ENCODE peak calls at places on chromosomes 4 and X, in five cellular contexts. J, L, B, N and U are unnamed samples.

GRCh38 chr4:88196523-88197185 is 38.2 kb upstream of the ABCG2 start:
- DNase-seq in B (no peak), L (no peak), N (no peak), J (no peak), U (no peak)

GRCh38 chr4:155734065-155734464 is 24.8 kb upstream of the GUCY1B1 start:
- DNase-seq in N (no peak), B (no peak), J (no peak), L (no peak), U (no peak)

GRCh38 chrX:105821471-105822081 is 763 bp upstream of the NRK start:
- DNase-seq in L (no peak), J (no peak), B (no peak), N (peak), U (no peak)

GRCh38 chr4:106690487-106690886 is 321.9 kb upstream of the GIMD1 start:
- DNase-seq in N (no peak), B (no peak), L (no peak), J (no peak), U (no peak)

GRCh38 chrX:22296871-22297270 is 24.2 kb downstream of the CBLL2 start:
- DNase-seq in N (no peak), B (no peak), J (no peak), L (no peak), U (no peak)

GRCh38 chr4:24174622-24175021 is 284.8 kb upstream of the PPARGC1A start:
- DNase-seq in L (no peak), J (no peak), B (no peak), N (no peak), U (no peak)

GRCh38 chr4:54199919-54200318 is 29.2 kb upstream of the PDGFRA start:
- DNase-seq in N (no peak), L (no peak), B (no peak), J (no peak), U (no peak)

GRCh38 chrX:70454441-70455365 is 10.1 kb downstream of the DLG3 start:
- DNase-seq in B (peak), J (peak), N (peak), L (no peak), U (peak)

GRCh38 chrX:11341274-11342256 is 48.4 kb downstream of the AMELX start:
- DNase-seq in N (no peak), J (no peak), B (peak), L (peak), U (no peak)

GRCh38 chrX:150569155-150569477 is 695 bp downstream of the MTM1 start:
- DNase-seq in N (no peak), L (no peak), J (no peak), B (no peak), U (no peak)

DNA sequence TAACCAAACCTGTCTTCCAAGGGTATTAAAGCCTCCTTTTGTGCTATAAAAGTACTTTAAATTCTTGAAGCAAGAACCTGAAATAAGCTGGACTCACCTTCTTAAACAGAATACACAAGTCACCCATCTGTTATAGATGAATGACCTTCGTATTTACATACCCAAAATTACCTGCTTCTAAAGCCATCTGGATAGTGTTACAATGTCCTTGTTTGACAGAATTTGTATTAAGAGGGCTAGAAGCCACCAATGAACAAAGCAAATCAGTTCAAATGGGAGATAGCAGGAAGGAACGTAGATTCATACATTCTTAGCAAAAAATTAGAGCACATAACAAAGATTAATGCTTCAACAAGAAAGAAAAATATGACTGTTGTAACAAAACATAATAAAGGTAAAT is 33.7 kb upstream of the CCSER1 start:
- DNase-seq in B (no peak), J (no peak), N (no peak), L (no peak), U (no peak)
- TF ChIP-seq USF2 in B (no peak), J (no peak), N (no peak), L (no peak), U (no peak)

DNA sequence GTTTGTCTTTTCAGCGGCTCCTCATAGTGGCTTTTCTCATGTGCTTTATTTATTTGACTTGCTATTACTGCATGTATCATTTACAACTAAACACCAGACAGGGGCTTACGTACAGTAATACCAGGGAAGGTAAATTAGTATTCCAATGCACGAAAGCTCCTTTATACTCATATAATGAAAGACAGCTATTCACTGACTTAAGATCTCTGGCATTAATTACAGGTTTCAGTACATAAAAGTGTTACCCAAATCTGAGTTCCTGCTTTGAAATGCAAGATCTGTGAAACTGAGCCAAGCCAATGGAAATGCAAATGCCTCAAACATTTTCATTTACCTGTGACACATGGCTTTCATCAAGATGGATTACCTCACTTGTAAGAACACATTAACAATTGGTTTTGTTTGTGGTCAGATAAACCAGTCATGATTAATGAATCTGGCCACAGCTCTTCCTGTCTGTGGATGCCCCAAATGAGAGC is 107.2 kb downstream of the ANAPC4 start:
- DNase-seq in L (peak), B (no peak), J (no peak), N (no peak), U (no peak)
- TF ChIP-seq REST in L (no peak), B (no peak), J (no peak), N (no peak), U (no peak)

DNA sequence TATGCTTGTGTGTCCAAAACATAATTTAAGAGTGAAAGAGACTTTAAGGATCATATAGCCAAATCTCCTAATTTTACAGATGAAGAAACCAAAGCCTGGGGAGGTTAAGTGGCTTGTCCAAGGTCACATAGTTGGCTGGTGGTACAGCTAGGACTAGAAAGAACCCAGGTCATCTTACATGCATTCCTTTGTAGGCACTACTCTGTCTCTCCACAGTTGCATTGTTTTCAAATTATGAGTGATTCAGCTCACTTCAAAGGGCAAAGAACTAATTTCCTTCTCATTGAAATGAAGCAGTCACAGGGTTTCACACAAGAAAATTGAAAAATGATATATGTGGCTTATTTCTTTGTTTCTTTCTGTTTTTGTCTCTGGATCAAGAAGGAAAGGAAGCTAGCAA is 107.3 kb upstream of the AMOT start:
- DNase-seq in B (no peak), J (no peak), L (no peak), N (no peak), U (no peak)
- TF ChIP-seq USF2 in B (no peak), J (no peak), L (no peak), N (no peak), U (no peak)

GRCh38 chr4:144709793-144710525 is 64.0 kb downstream of the HHIP start:
- DNase-seq in J (no peak), B (no peak), L (no peak), N (no peak), U (peak)
- TF ChIP-seq REST in J (no peak), B (no peak), L (no peak), N (no peak), U (no peak)

GRCh38 chr4:143207555-143207954 is 22.8 kb downstream of the USP38 start:
- DNase-seq in N (peak), J (peak), L (no peak), B (no peak), U (peak)
- TF ChIP-seq USF2 in N (no peak), J (no peak), L (no peak), B (no peak), U (no peak)

DNA sequence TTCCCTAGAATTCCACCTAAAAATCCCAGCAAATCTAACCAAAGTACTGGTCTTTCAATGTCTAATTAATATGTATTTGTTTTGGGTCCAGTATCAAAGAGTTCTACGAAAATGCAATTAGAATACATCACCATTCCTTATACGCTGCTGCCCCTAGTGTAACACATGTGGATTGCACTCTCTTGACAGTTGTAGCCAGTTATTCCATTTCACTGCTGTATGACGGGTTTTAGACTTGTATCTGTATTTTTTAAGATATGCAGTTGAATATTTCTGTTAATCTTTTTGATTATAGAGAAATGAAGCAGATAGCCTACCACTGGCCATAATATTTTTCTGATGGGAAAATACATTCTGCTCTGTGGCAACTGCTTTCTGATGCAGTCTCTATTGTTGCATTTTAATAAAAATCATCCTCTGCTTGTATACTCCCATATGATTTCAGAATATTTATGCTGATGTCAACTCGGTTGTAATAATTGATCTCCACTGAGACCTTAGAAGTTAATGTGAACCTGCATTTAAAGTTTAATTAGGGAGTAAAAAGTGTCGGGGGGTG is 17.1 kb upstream of the PAGE2B start:
- DNase-seq in J (peak), B (peak), N (peak), L (no peak), U (peak)
- TF ChIP-seq REST in J (no peak), B (no peak), N (no peak), L (no peak), U (no peak)

DNA sequence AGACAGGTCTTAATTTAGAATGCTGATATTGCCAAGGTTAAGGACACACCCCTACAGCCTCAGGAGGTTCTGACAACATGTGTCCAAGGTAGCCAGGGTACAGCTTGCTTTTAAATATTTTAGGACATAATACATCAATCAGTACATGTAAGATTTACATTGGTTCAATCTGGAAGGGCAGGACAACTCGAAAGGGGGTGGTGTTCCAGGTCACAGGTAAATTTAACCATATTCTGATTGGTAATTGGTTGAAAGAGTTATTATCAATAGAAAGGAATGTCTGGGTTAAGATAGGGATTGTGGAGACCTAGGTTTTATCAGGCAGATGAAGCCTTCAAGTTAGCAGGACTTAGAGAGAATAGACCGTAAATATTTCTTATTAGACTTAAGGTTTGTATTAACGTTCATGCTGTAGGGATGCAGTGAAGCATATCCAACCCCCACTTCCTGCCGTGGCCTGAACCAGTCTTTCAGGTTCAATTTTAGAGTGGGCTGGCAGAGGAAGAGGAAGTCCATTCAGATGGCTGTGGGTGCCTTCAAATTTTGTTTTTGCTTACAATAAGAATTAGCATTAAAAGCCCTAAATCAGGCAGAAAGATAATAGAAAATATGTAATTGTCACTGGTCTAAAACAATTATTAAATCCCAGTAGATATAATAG is 136.5 kb upstream of the GALNTL6 start:
- DNase-seq in J (no peak), B (no peak), L (peak), N (no peak), U (no peak)
- TF ChIP-seq USF2 in J (no peak), B (no peak), L (no peak), N (no peak), U (no peak)

DNA sequence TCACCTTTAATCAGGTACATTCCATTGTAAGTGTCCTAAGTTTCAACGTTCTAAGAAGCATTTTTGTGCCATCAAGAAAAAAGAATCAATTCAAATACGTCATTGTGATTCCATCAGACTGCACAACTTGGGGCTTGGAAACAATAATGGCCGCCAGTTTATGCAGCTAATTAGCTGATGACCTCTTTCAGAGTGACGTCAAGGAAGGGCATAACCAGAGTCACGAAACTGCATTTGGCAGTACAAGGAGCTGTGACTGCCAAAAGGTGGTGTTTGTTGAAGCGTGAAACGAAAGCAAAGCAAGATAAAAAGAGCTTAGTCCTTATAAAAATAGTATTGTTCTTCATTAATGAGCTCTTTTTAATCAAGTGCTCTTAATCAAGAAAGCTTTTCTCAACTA is 81.1 kb upstream of the SH3RF1 start:
- DNase-seq in L (no peak), J (no peak), B (no peak), N (no peak), U (no peak)
- TF ChIP-seq REST in L (no peak), J (no peak), B (no peak), N (no peak), U (no peak)

DNA sequence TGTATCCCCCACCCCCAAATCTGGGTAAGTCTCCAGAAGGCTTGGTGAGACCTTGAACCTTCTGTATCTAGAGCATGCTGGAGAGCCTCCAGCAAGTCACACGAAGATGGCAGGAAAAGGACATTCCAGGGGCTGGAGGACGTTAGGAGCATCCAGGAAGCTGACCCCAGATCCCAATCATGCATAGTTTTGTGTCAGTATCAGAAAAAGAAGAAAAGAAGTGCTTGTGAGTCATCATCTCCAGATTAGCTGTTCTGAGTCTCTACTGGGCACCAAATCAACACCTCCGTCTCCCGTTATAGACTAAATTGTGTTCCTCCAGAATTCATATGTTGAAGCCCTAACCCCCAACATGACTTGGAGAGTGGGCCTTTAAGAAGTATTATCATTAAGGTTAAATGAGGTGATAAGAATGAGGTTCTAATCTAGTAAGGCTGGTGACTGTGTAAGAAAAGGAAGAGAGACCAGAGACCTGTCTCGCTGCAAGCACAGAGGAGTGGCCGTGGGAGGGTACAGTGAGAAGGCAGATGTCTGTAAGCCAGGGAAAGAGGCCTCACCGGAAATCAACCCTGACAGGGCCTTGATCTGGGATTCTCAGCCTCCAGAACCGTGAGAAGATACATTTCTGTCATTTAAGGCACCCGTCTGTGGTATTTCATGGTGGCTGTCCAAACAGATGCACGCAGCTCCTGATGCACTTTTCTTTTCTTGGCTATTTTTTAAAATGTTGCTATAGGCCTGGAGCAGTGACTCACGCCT is 38.1 kb upstream of the CLDN24 start:
- DNase-seq in J (no peak), L (no peak), B (no peak), N (no peak), U (no peak)
- TF ChIP-seq USF2 in J (no peak), L (no peak), B (no peak), N (no peak), U (no peak)